ENCODE peak calls at places on chromosomes 11 and 22, in six cellular contexts. O, Q, F, X, U and B are unnamed samples.

GRCh38 chr22:28920757-28921584 is 37.6 kb downstream of the ZNRF3 start:
- DNase-seq in O (no peak), Q (no peak), F (no peak), X (no peak), U (no peak), B (no peak)

GRCh38 chr11:114775849-114776621 is 97.7 kb downstream of the NXPE2 start:
- DNase-seq in O (no peak), Q (no peak), F (peak), X (no peak), U (no peak), B (no peak)

GRCh38 chr11:29272019-29272654 is 744.7 kb downstream of the KCNA4 start:
- DNase-seq in O (peak), Q (no peak), F (no peak), X (no peak), U (no peak), B (no peak)

GRCh38 chr22:43014062-43014875 is 680 bp downstream of the PACSIN2 start:
- DNase-seq in O (no peak), Q (no peak), F (peak), X (peak), U (no peak), B (no peak)

GRCh38 chr22:42324991-42325710 is 54.7 kb upstream of the TCF20 start:
- DNase-seq in O (no peak), Q (no peak), F (no peak), X (peak), U (no peak), B (no peak)

GRCh38 chr11:130553306-130553705 is 104.9 kb downstream of the ADAMTS15 start:
- DNase-seq in O (no peak), Q (no peak), F (no peak), X (no peak), U (no peak), B (no peak)

GRCh38 chr22:21708960-21709359 is 26.6 kb downstream of the YPEL1 start:
- DNase-seq in O (no peak), Q (no peak), F (no peak), X (no peak), U (no peak), B (no peak)

GRCh38 chr11:20626279-20626678 is 26.9 kb downstream of the SLC6A5 start:
- DNase-seq in O (no peak), Q (no peak), F (no peak), X (no peak), U (no peak), B (no peak)

GRCh38 chr11:102760355-102761035 is 19.9 kb downstream of the MMP10 start:
- DNase-seq in O (peak), Q (no peak), F (no peak), X (no peak), U (no peak), B (no peak)

GRCh38 chr11:95143106-95143681 is 53.5 kb downstream of the ENDOD1 start:
- DNase-seq in O (no peak), Q (no peak), F (no peak), X (no peak), U (no peak), B (no peak)

GRCh38 chr11:82867495-82868082 is 32.6 kb downstream of the PRCP start:
- DNase-seq in O (peak), Q (peak), F (peak), X (peak), U (peak), B (peak)

GRCh38 chr11:112617089-112617407 is 344.2 kb upstream of the NCAM1 start:
- DNase-seq in O (no peak), Q (no peak), F (no peak), X (no peak), U (no peak), B (peak)

GRCh38 chr11:87878373-87878779 is 296.9 kb downstream of the RAB38 start:
- DNase-seq in O (peak), Q (no peak), F (no peak), X (no peak), U (no peak), B (no peak)

GRCh38 chr11:19836666-19837065 is 124.0 kb downstream of the NAV2 start:
- DNase-seq in O (no peak), Q (no peak), F (no peak), X (no peak), U (no peak), B (no peak)

GRCh38 chr11:20110908-20111669 is 49.2 kb downstream of the DBX1 start:
- DNase-seq in O (peak), Q (no peak), F (peak), X (peak), U (no peak), B (no peak)

GRCh38 chr11:120346233-120346632 is 10.0 kb downstream of the ARHGEF12 start:
- DNase-seq in O (no peak), Q (no peak), F (no peak), X (no peak), U (no peak), B (no peak)

GRCh38 chr11:101269390-101269789 is 139.8 kb upstream of the PGR start:
- DNase-seq in O (no peak), Q (no peak), F (no peak), X (no peak), U (no peak), B (no peak)

GRCh38 chr22:47091921-47092700 is 329.7 kb downstream of the TBC1D22A start:
- DNase-seq in O (no peak), Q (no peak), F (no peak), X (no peak), U (no peak), B (no peak)

GRCh38 chr11:123362941-123363340 is 67.1 kb upstream of the GRAMD1B start:
- DNase-seq in O (no peak), Q (no peak), F (no peak), X (no peak), U (no peak), B (no peak)

GRCh38 chr11:20250644-20251247 is 90.5 kb upstream of the DBX1 start:
- DNase-seq in O (no peak), Q (no peak), F (no peak), X (no peak), U (no peak), B (no peak)

GRCh38 chr22:32542332-32543019 is 67.9 kb downstream of the FBXO7 start:
- DNase-seq in O (no peak), Q (no peak), F (peak), X (peak), U (no peak), B (no peak)

GRCh38 chr11:65434667-65435179 is 12.1 kb downstream of the NEAT1 start:
- DNase-seq in O (peak), Q (no peak), F (no peak), X (peak), U (no peak), B (peak)

GRCh38 chr11:86931059-86931964 is 23.9 kb downstream of the FZD4 start:
- DNase-seq in O (no peak), Q (no peak), F (no peak), X (no peak), U (no peak), B (no peak)

GRCh38 chr11:116951762-116952161 is 114.3 kb upstream of the APOA1 start:
- DNase-seq in O (no peak), Q (no peak), F (no peak), X (no peak), U (no peak), B (no peak)

GRCh38 chr22:27150530-27150909 is 493.1 kb downstream of the MIAT start:
- DNase-seq in O (no peak), Q (no peak), F (peak), X (no peak), U (no peak), B (no peak)

GRCh38 chr11:74037309-74037708 is 28.4 kb upstream of the UCP3 start:
- DNase-seq in O (peak), Q (no peak), F (no peak), X (no peak), U (no peak), B (no peak)

GRCh38 chr22:40922484-40923303 is 28.5 kb upstream of the RBX1 start:
- DNase-seq in O (peak), Q (no peak), F (no peak), X (no peak), U (no peak), B (no peak)

GRCh38 chr11:2913029-2913431 is 16.2 kb downstream of the PHLDA2 start:
- DNase-seq in O (no peak), Q (no peak), F (no peak), X (no peak), U (no peak), B (no peak)

GRCh38 chr11:42066113-42066512 is 606.7 kb upstream of the LRRC4C start:
- DNase-seq in O (peak), Q (no peak), F (no peak), X (no peak), U (no peak), B (no peak)

GRCh38 chr11:130908770-130909625 is 7.3 kb downstream of the SNX19 start:
- DNase-seq in O (no peak), Q (no peak), F (no peak), X (no peak), U (no peak), B (peak)

GRCh38 chr11:58923300-58923788 is 15.9 kb upstream of the GLYATL1 start:
- DNase-seq in O (peak), Q (no peak), F (no peak), X (peak), U (no peak), B (no peak)

GRCh38 chr11:110447897-110448522 is 18.3 kb downstream of the FDX1 start:
- DNase-seq in O (no peak), Q (no peak), F (no peak), X (no peak), U (no peak), B (no peak)

GRCh38 chr22:36590441-36591056 is 61.6 kb upstream of the EIF3D start:
- DNase-seq in O (no peak), Q (no peak), F (no peak), X (no peak), U (no peak), B (no peak)

GRCh38 chr11:10451399-10452116 is 3.5 kb upstream of the AMPD3 start:
- DNase-seq in O (no peak), Q (no peak), F (no peak), X (no peak), U (no peak), B (no peak)

GRCh38 chr11:10453261-10453660 is 1.8 kb upstream of the AMPD3 start:
- DNase-seq in O (no peak), Q (no peak), F (no peak), X (no peak), U (no peak), B (no peak)

GRCh38 chr11:10454506-10454901 is 560 bp upstream of the AMPD3 start:
- DNase-seq in O (no peak), Q (no peak), F (no peak), X (no peak), U (no peak), B (no peak)

GRCh38 chr11:10452211-10452767 is 2.8 kb upstream of the AMPD3 start:
- DNase-seq in O (no peak), Q (no peak), F (no peak), X (no peak), U (no peak), B (peak)

GRCh38 chr11:10450451-10451398 is 4.3 kb upstream of the AMPD3 start:
- DNase-seq in O (peak), Q (no peak), F (peak), X (peak), U (peak), B (no peak)
- TF ChIP-seq CTCF in O (no peak), Q (no peak), F (no peak), X (peak), U (peak), B (no peak)

DNA sequence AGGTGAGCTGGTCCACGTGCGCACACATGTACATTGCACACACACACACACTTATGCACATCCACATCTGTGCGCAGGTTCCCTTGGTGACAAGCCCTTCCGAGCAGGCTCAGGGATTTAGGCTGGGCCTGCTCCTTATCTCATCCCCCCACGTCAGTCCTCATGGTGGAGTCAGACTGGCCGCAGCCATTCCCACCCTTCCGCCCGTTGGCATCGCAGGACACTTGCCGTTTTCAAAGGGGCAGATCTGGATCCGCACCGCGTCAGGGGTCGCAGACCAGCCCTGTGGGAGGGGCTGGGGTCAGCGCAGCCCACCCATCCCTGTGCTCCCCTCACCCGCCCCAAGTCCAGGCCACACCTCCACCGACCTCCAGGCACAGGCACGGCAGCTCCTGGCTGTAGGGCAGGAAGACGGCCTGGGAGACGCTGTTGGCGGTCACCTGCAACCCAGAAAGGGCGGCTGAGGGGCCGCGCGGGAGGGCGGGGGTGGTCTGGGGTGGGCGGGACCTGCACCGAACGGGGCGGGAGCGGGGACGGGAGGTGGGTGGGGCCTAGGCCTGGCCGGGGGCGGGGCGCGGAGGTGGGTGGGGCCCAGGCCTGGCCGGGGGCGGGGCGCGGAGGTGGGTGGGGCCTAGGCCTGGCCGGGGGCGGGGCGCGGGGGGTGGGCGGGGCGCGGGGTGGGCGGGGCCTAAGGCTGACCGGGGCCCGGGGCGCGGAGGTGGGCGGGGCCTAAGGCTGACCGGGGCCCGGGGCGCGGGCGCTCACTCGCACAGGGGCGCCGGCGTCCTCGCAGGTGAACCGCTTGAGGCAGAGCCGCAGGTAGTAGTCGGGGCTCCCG is 13.3 kb downstream of the IL17REL start:
- DNase-seq in O (no peak), Q (no peak), F (peak), X (peak), U (no peak), B (no peak)
- H3K4me3 ChIP-seq in O (peak), Q (no peak), F (no peak), X (peak), U (peak), B (peak)

GRCh38 chr22:46068908-46069481 is 81.3 kb upstream of the PPARA start:
- DNase-seq in O (no peak), Q (peak), F (peak), X (peak), U (no peak), B (no peak)

GRCh38 chr22:46070722-46071450 is 79.4 kb upstream of the PPARA start:
- DNase-seq in O (peak), Q (peak), F (peak), X (peak), U (no peak), B (no peak)

GRCh38 chr22:46070215-46070721 is 80.1 kb upstream of the PPARA start:
- DNase-seq in O (peak), Q (peak), F (peak), X (peak), U (no peak), B (no peak)

GRCh38 chr22:46068176-46068907 is 82.0 kb upstream of the PPARA start:
- DNase-seq in O (no peak), Q (no peak), F (no peak), X (no peak), U (no peak), B (no peak)

DNA sequence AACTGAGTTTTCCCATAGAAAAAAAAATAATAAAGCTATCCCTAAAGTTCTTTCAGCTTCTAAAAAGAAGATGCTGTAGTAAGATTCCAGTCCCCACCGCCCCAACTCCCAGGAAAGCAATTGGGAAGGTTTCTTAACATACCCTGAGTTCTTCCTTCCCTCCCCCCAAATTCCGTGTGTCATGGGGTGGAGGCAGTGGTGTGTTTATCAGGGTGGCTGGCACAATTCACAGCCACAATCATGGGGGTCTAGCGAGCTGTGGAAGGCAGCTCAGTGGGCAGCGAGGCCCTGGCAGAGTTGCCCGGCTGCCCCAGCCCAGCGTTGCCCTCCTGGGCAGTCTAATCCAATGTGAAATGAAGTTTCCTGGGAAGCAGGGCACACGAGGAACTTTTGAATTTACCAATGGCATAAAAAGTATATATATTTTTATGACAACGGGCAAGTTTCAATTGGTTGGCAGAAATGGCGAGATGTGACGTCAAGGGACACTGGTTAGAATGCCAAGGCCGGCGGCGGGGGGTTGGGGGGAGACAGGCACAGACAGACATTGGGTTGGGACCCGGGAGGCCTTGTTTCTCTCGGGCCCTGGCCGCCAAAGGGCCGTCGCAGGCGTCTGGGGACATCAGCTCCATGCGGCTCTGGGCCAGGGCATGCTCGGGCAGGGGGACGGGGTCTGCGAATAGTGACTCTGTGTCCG is 80.7 kb upstream of the PPARA start:
- DNase-seq in O (peak), Q (peak), F (peak), X (peak), U (no peak), B (peak)
- TF ChIP-seq EP300 in O (no peak), Q (peak), F (peak), X (peak), U (no peak), B (no peak)

GRCh38 chr11:90288207-90288821 is 65.5 kb upstream of the CHORDC1 start:
- DNase-seq in O (peak), Q (no peak), F (no peak), X (no peak), U (no peak), B (no peak)
- TF ChIP-seq CTCF in O (peak), Q (no peak), F (no peak), X (peak), U (no peak), B (peak)

DNA sequence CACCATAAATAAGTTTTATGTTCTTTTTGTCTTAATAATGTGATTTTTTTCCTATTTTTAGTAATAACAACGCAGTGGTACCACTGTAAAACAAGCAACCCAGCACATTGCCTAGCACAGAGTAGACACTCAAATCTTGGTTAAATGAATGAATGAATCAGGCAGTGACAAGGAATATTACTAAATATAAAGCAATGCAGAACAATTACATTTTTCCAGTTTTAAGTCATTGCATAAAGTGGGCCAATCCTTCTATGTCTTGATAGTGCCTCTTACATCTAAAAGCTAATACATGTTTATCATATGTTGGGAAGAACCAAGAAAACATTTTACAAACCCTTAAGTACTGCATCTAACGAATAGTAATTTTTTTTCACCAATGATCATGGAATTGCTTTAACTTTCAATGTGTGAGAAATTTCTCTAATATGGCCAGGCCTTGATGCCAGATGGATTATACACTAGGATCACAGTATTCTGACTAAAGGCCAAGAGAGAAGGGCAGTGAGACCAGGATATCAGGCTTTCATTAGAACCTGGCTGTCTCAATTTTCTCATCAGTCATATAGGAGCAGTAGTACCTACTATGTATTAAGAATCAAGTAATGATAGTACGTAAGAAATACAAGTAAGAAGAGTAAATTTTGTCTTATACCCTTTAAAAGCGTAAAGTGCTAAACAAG is 88.5 kb downstream of the TRIM44 start:
- DNase-seq in O (no peak), Q (no peak), F (no peak), X (no peak), U (no peak), B (no peak)
- H3K4me3 ChIP-seq in O (no peak), Q (no peak), F (no peak), X (no peak), U (no peak), B (no peak)

DNA sequence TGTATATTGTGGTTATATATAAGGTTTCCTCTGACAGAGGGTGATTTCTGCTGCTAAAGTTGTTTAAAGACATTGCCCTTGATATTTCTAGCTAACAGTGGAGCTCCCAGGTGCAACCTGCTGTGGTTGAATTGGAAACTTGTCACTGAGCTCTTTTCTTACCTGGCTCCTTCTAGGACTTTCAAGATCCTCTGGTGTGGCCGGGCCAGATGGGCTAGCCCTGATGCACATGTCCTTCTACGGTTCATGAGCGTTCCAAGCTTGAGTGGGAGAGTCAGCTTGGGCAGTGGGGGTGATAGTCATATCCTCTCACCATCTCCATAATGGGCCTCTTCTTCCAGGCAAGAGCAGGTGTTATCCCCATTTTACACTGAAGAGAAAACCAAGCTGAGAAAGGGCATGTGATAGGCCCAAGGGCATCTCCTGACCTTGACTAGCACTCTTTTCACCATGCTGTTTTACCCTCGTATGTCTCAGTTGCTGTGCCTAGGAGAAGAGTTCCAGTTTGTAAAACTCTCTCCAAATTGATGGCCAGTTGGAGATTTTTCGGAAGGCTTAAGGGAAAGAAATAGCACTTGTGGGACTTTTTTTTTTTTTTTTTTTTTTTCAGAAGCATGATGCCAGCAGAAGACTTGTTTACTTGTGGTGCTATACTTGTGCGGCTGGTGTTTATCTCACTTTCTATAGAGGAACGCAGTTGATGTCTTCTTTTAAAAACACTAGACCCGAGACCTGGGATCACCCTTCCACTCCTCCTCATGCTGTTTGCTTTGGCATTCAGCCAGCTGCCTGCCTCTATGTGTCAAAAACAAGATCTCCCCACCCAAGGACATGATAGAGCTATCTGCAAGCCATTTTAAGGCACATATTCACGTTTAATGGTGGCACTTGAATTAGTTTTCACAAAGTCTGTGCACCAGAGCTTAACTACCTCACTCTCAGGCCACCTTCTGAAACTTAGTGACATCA is 32.6 kb downstream of the TEAD1 start:
- DNase-seq in O (no peak), Q (no peak), F (no peak), X (peak), U (no peak), B (no peak)
- TF ChIP-seq EP300 in O (no peak), Q (no peak), F (no peak), X (no peak), U (no peak), B (no peak)